ENCODE peak calls at places on chromosomes 5 and 9, in seven cellular contexts. Q is K562, E is A549, W is sigmoid colon, M is stomach, G is tibial nerve, Z is ovary. H is an unnamed sample.

GRCh38 chr5:99355881-99356280 is 427.1 kb upstream of the CHD1 start:
- DNase-seq in Q (no peak), E (no peak), W (no peak), M (no peak), G (no peak), Z (no peak), H (no peak)

GRCh38 chr5:134466241-134467069 is 54.8 kb upstream of the CDKN2AIPNL start:
- DNase-seq in Q (peak; percentile 93), E (peak; percentile 94), W (peak; percentile 99), M (peak; percentile 97), G (peak; percentile 99), Z (peak; percentile 100), H (peak; percentile 99)

GRCh38 chr9:7976856-7977255 is 177.3 kb upstream of the DMAC1 start:
- DNase-seq in Q (no peak), E (no peak), W (no peak), M (no peak), G (no peak), Z (no peak), H (no peak)

GRCh38 chr9:37471942-37472679 is 6.9 kb upstream of the ZBTB5 start:
- DNase-seq in Q (no peak), E (peak; percentile 97), W (no peak), M (no peak), G (peak; percentile 13), Z (no peak), H (no peak)

GRCh38 chr9:10000669-10001068 is 612.1 kb downstream of the PTPRD start:
- DNase-seq in Q (no peak), E (no peak), W (no peak), M (no peak), G (no peak), Z (no peak), H (no peak)

GRCh38 chr5:149143470-149143869 is 2.2 kb downstream of the ABLIM3 start:
- DNase-seq in Q (no peak), E (no peak), W (no peak), M (no peak), G (no peak), Z (no peak), H (no peak)

GRCh38 chr5:140131967-140132409 is 6.3 kb downstream of the IGIP start:
- DNase-seq in Q (no peak), E (peak; percentile 15), W (no peak), M (peak; percentile 39), G (no peak), Z (no peak), H (no peak)

GRCh38 chr5:147509041-147509709 is 693 bp downstream of the DPYSL3 start:
- DNase-seq in Q (no peak), E (no peak), W (peak; percentile 80), M (no peak), G (peak; percentile 25), Z (peak; percentile 31), H (peak; percentile 10)

GRCh38 chr5:41346609-41347008 is 133.3 kb upstream of the C6 start:
- DNase-seq in Q (no peak), E (peak; percentile 12), W (no peak), M (no peak), G (no peak), Z (no peak), H (no peak)

GRCh38 chr9:16563446-16563845 is 307.0 kb downstream of the BNC2 start:
- DNase-seq in Q (no peak), E (no peak), W (no peak), M (no peak), G (no peak), Z (no peak), H (no peak)

GRCh38 chr5:179243333-179243732 is 101.9 kb downstream of the ADAMTS2 start:
- DNase-seq in Q (no peak), E (no peak), W (peak; percentile 40), M (no peak), G (no peak), Z (no peak), H (peak; percentile 4)

GRCh38 chr5:68408345-68408871 is 192.9 kb downstream of the PIK3R1 start:
- DNase-seq in Q (no peak), E (no peak), W (no peak), M (no peak), G (no peak), Z (no peak), H (no peak)

GRCh38 chr5:1055896-1056610 is 47.5 kb downstream of the NKD2 start:
- DNase-seq in Q (no peak), E (no peak), W (no peak), M (no peak), G (no peak), Z (no peak), H (no peak)

GRCh38 chr9:70479880-70480291 is 65.4 kb upstream of the KLF9 start:
- DNase-seq in Q (no peak), E (no peak), W (peak; percentile 72), M (peak; percentile 34), G (no peak), Z (peak; percentile 37), H (peak; percentile 48)

GRCh38 chr9:80605793-80606192 is 1034.0 kb downstream of the TLE4 start:
- DNase-seq in Q (no peak), E (no peak), W (no peak), M (no peak), G (no peak), Z (no peak), H (no peak)

GRCh38 chr9:85740821-85741111 is 988 bp downstream of the AGTPBP1 start:
- DNase-seq in Q (no peak), E (no peak), W (no peak), M (no peak), G (no peak), Z (no peak), H (no peak)

GRCh38 chr9:120446681-120447080 is 133.3 kb downstream of the CDK5RAP2 start:
- DNase-seq in Q (no peak), E (no peak), W (no peak), M (no peak), G (no peak), Z (no peak), H (no peak)

GRCh38 chr9:120412425-120412951 is 167.5 kb downstream of the CDK5RAP2 start:
- DNase-seq in Q (no peak), E (no peak), W (no peak), M (no peak), G (no peak), Z (no peak), H (no peak)

GRCh38 chr5:41856644-41857491 is 13.4 kb downstream of the OXCT1 start:
- DNase-seq in Q (peak; percentile 86), E (peak; percentile 69), W (no peak), M (no peak), G (peak; percentile 75), Z (peak; percentile 29), H (peak; percentile 26)

GRCh38 chr5:170503970-170504525 is at the start of gene KCNIP1:
- DNase-seq in Q (no peak), E (no peak), W (no peak), M (no peak), G (no peak), Z (no peak), H (no peak)

GRCh38 chr5:148666353-148666752 is 12.0 kb upstream of the HTR4 start:
- DNase-seq in Q (no peak), E (no peak), W (no peak), M (no peak), G (no peak), Z (no peak), H (no peak)

GRCh38 chr5:84718377-84718776 is 333.7 kb upstream of the EDIL3 start:
- DNase-seq in Q (no peak), E (no peak), W (no peak), M (no peak), G (no peak), Z (no peak), H (no peak)

GRCh38 chr9:38622083-38622674 is 1.8 kb upstream of the ANKRD18A start:
- DNase-seq in Q (no peak), E (peak; percentile 81), W (no peak), M (no peak), G (no peak), Z (no peak), H (peak; percentile 30)

GRCh38 chr5:119016125-119016774 is 27.9 kb upstream of the DTWD2 start:
- DNase-seq in Q (no peak), E (no peak), W (no peak), M (no peak), G (no peak), Z (no peak), H (no peak)

GRCh38 chr9:104872959-104873850 is 54.8 kb downstream of the ABCA1 start:
- DNase-seq in Q (no peak), E (peak; percentile 74), W (peak; percentile 85), M (no peak), G (peak; percentile 56), Z (peak; percentile 67), H (peak; percentile 28)
- TF ChIP-seq EP300 in Q (no peak), E (no peak), W (no peak), M (no peak), G (peak; percentile 67), Z (no peak), H (peak; percentile 60)

GRCh38 chr5:159883522-159883950 is 32.7 kb upstream of the ADRA1B start:
- DNase-seq in Q (no peak), E (no peak), W (no peak), M (no peak), G (no peak), Z (no peak), H (no peak)

GRCh38 chr5:159880676-159881075 is 35.6 kb upstream of the ADRA1B start:
- DNase-seq in Q (no peak), E (no peak), W (no peak), M (no peak), G (no peak), Z (no peak), H (no peak)

GRCh38 chr5:159877087-159877486 is 39.2 kb upstream of the ADRA1B start:
- DNase-seq in Q (no peak), E (no peak), W (no peak), M (no peak), G (no peak), Z (no peak), H (no peak)

GRCh38 chr5:159877894-159878448 is 38.3 kb upstream of the ADRA1B start:
- DNase-seq in Q (no peak), E (no peak), W (peak; percentile 85), M (peak; percentile 72), G (no peak), Z (peak; percentile 95), H (peak; percentile 18)

DNA sequence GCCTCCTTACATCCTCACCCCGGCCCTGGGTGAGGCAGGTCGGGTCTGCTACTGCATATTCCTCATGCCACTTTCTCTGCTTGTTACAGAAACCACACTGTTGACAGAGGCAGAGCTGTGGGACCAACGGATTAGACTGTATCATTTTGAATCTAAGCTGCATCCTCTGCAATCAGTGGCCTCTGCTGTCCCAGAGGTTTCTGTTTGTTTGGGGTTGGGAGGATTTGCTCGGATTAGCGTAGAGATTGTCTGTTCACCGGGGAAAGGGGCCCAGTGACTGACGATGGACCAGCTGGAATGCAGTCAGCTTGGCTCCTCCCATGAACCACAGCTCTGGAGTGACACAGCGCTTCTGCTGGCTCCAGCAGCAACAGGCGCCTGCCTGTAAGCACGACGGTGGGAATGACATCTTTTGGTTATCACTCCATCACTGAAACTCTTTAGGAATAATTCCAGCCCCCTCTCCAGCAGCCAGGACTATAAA is 37.3 kb upstream of the ADRA1B start:
- DNase-seq in Q (peak; percentile 16), E (peak; percentile 87), W (peak; percentile 89), M (peak; percentile 40), G (peak; percentile 26), Z (peak; percentile 63), H (peak; percentile 56)
- TF ChIP-seq POLR2A in Q (no peak), E (no peak), W (no peak), M (no peak), G (no peak), Z (no peak), H (no peak)

GRCh38 chr9:73573235-73573634 is 421.6 kb downstream of the ANXA1 start:
- DNase-seq in Q (no peak), E (no peak), W (no peak), M (no peak), G (no peak), Z (no peak), H (no peak)
- TF ChIP-seq EP300 in Q (no peak), E (no peak), W (no peak), M (no peak), G (no peak), Z (no peak), H (no peak)

GRCh38 chr9:133593587-133593986 is 15.6 kb downstream of the FAM163B start:
- DNase-seq in Q (no peak), E (no peak), W (no peak), M (no peak), G (no peak), Z (no peak), H (no peak)
- TF ChIP-seq POLR2A in Q (no peak), E (no peak), W (no peak), M (no peak), G (no peak), Z (no peak), H (no peak)